ENCODE peak calls at places on chromosomes 4 and X, in four cellular contexts. B, Y, W and K are unnamed samples.

GRCh38 chrX:9241427-9241826 is 207.5 kb upstream of the FAM9B start:
- DNase-seq in B (no peak), Y (no peak), W (no peak), K (no peak)

GRCh38 chr4:66633472-66633871 is 911.8 kb downstream of the CENPC start:
- DNase-seq in B (no peak), Y (no peak), W (no peak), K (no peak)

GRCh38 chr4:86960557-86960959 is 25.7 kb downstream of the AFF1 start:
- DNase-seq in B (no peak), Y (no peak), W (no peak), K (no peak)

GRCh38 chrX:69314436-69315348 is 149.4 kb upstream of the PJA1 start:
- DNase-seq in B (no peak), Y (no peak), W (no peak), K (no peak)

GRCh38 chr4:60133414-60133813 is 1066.7 kb upstream of the ADGRL3 start:
- DNase-seq in B (no peak), Y (peak; percentile 66), W (peak; percentile 3), K (no peak)

GRCh38 chrX:152074163-152074562 is 64.2 kb downstream of the MAGEA10 start:
- DNase-seq in B (no peak), Y (no peak), W (no peak), K (no peak)

GRCh38 chr4:86451560-86452322 is 91.9 kb upstream of the MAPK10 start:
- DNase-seq in B (peak; percentile 9), Y (peak; percentile 27), W (no peak), K (no peak)

GRCh38 chr4:55143858-55144257 is 18.5 kb upstream of the KDR start:
- DNase-seq in B (no peak), Y (peak; percentile 57), W (no peak), K (no peak)

GRCh38 chr4:20646287-20646686 is 54.0 kb upstream of the PACRGL start:
- DNase-seq in B (no peak), Y (no peak), W (no peak), K (no peak)

GRCh38 chrX:73965833-73966232 is 338.1 kb upstream of the ZCCHC13 start:
- DNase-seq in B (no peak), Y (peak; percentile 24), W (no peak), K (no peak)

GRCh38 chrX:1165535-1166196 is 46.8 kb downstream of the CRLF2 start:
- DNase-seq in B (no peak), Y (peak; percentile 3), W (no peak), K (no peak)

GRCh38 chr4:180060159-180060889 is 2182.9 kb upstream of the TENM3 start:
- DNase-seq in B (no peak), Y (peak; percentile 67), W (no peak), K (no peak)